ENCODE peak calls at places on chromosome 7, in seven cellular contexts. F, M, Z, C, Y, K and X are unnamed samples.

GRCh38 chr7:155533827-155534690 is 12.3 kb downstream of the CNPY1 start:
- DNase-seq in F (peak; percentile 85), K (peak; percentile 27), Z (peak; percentile 42), C (no peak), Y (peak; percentile 38), M (no peak), X (no peak)

GRCh38 chr7:148553979-148554378 is 36.6 kb upstream of the C7orf33 start:
- DNase-seq in M (no peak), C (no peak), F (no peak), K (no peak), Y (no peak), Z (no peak), X (no peak)

GRCh38 chr7:132321387-132321786 is 254.9 kb downstream of the PLXNA4 start:
- DNase-seq in K (no peak), C (no peak), Z (no peak), F (no peak), Y (no peak), M (no peak), X (no peak)

GRCh38 chr7:124310934-124311390 is 278.1 kb upstream of the TMEM229A start:
- DNase-seq in Z (no peak), K (no peak), M (no peak), F (no peak), Y (no peak), C (no peak), X (no peak)

GRCh38 chr7:150553163-150553562 is 14.0 kb upstream of the GIMAP4 start:
- DNase-seq in K (no peak), Z (no peak), C (no peak), F (no peak), Y (no peak), M (no peak), X (no peak)

GRCh38 chr7:34385385-34385784 is 272.6 kb upstream of the NPSR1 start:
- DNase-seq in Z (no peak), F (no peak), K (no peak), M (no peak), C (no peak), Y (peak; percentile 40), X (no peak)

GRCh38 chr7:156219307-156220077 is 407.2 kb upstream of the SHH start:
- DNase-seq in M (no peak), Z (no peak), Y (no peak), F (peak; percentile 34), C (no peak), K (no peak), X (no peak)

GRCh38 chr7:148340881-148341280 is 249.7 kb upstream of the C7orf33 start:
- DNase-seq in C (no peak), K (no peak), M (no peak), F (no peak), Y (no peak), Z (no peak), X (no peak)

GRCh38 chr7:102917436-102918353 is 4.9 kb downstream of the LRRC17 start:
- DNase-seq in Y (no peak), F (no peak), M (no peak), Z (no peak), K (no peak), C (no peak), X (no peak)

GRCh38 chr7:132030161-132030568 is 473.7 kb upstream of the PODXL start:
- DNase-seq in C (no peak), Y (no peak), Z (no peak), M (no peak), K (no peak), F (no peak), X (no peak)

GRCh38 chr7:65966167-65966566 is 15.8 kb downstream of the GUSB start:
- DNase-seq in C (no peak), M (no peak), F (no peak), K (no peak), Y (no peak), Z (no peak), X (no peak)

GRCh38 chr7:91424372-91424771 is 160.1 kb downstream of the FZD1 start:
- DNase-seq in K (no peak), Y (no peak), F (no peak), C (no peak), M (no peak), Z (no peak), X (no peak)

GRCh38 chr7:100166317-100166940 is 2.0 kb downstream of the GAL3ST4 start:
- DNase-seq in C (peak; percentile 42), F (no peak), Z (no peak), M (no peak), K (no peak), Y (no peak), X (no peak)

GRCh38 chr7:91713669-91714068 is 166.8 kb downstream of the MTERF1 start:
- DNase-seq in K (no peak), F (no peak), C (no peak), Z (no peak), Y (no peak), M (no peak), X (no peak)

GRCh38 chr7:131521651-131522163 is 34.7 kb downstream of the PODXL start:
- DNase-seq in M (no peak), K (no peak), Z (no peak), F (no peak), Y (no peak), C (no peak), X (no peak)